ENCODE peak calls at places on chromosomes 12 and 14, in four cellular contexts. F is lower lobe of right lung, P is heart left ventricle, V is stomach. X is an unnamed sample. For H3K4me1, the result is how much of the 10 kb centered on the place peaks cover.

GRCh38 chr14:74592476-74593191 is 19.4 kb downstream of the LTBP2 start:
- DNase-seq in F (no peak), P (no peak), V (no peak), X (no peak)

GRCh38 chr12:124625867-124626675 is 58.7 kb upstream of the NCOR2 start:
- DNase-seq in F (peak), P (peak), V (peak), X (peak)

GRCh38 chr14:81211844-81212243 is 8.9 kb downstream of the GTF2A1 start:
- DNase-seq in F (no peak), P (peak), V (no peak), X (no peak)

GRCh38 chr14:61347771-61348443 is 26.5 kb downstream of the PRKCH start:
- DNase-seq in F (no peak), P (no peak), V (no peak), X (no peak)

GRCh38 chr12:124698211-124698997 is 131.0 kb upstream of the NCOR2 start:
- DNase-seq in F (no peak), P (no peak), V (peak), X (no peak)

GRCh38 chr14:39946796-39947195 is 514.6 kb upstream of the FBXO33 start:
- DNase-seq in F (no peak), P (no peak), V (no peak), X (no peak)

GRCh38 chr12:66598081-66598480 is 80.8 kb downstream of the GRIP1 start:
- DNase-seq in F (no peak), P (no peak), V (no peak), X (no peak)

GRCh38 chr14:72463291-72463866 is 430.5 kb downstream of the DPF3 start:
- DNase-seq in F (no peak), P (no peak), V (no peak), X (no peak)

GRCh38 chr12:102879144-102879763 is 37.8 kb downstream of the PAH start:
- DNase-seq in F (peak), P (no peak), V (no peak), X (peak)

GRCh38 chr12:82299617-82300016 is 58.6 kb downstream of the CCDC59 start:
- DNase-seq in F (no peak), P (no peak), V (no peak), X (no peak)

GRCh38 chr14:32044454-32044853 is 32.6 kb upstream of the ARHGAP5 start:
- DNase-seq in F (no peak), P (no peak), V (no peak), X (no peak)

GRCh38 chr12:87305481-87305880 is 723.7 kb downstream of the C12orf50 start:
- DNase-seq in F (no peak), P (no peak), V (no peak), X (no peak)

GRCh38 chr12:93134175-93134574 is 205.1 kb upstream of the EEA1 start:
- DNase-seq in F (no peak), P (no peak), V (no peak), X (no peak)

GRCh38 chr12:26177303-26177702 is 18.1 kb upstream of the SSPN start:
- DNase-seq in F (no peak), P (no peak), V (no peak), X (no peak)

GRCh38 chr12:28096649-28097048 is 93.6 kb upstream of the CCDC91 start:
- DNase-seq in F (no peak), P (no peak), V (no peak), X (no peak)

GRCh38 chr12:53425515-53426150 is 2.0 kb downstream of the AMHR2 start:
- DNase-seq in F (no peak), P (no peak), V (no peak), X (no peak)

GRCh38 chr12:39161686-39162085 is 256.3 kb upstream of the CPNE8 start:
- DNase-seq in F (no peak), P (no peak), V (no peak), X (no peak)

GRCh38 chr12:130044991-130045621 is 117.2 kb upstream of the FZD10 start:
- DNase-seq in F (no peak), P (no peak), V (no peak), X (no peak)

GRCh38 chr14:88599761-88600439 is 37.1 kb downstream of the ZC3H14 start:
- DNase-seq in F (no peak), P (no peak), V (no peak), X (no peak)

GRCh38 chr12:132310181-132311040 is 19.0 kb downstream of the GALNT9 start:
- DNase-seq in F (peak), P (no peak), V (no peak), X (no peak)

GRCh38 chr12:107359382-107359781 is 266.0 kb upstream of the CRY1 start:
- DNase-seq in F (no peak), P (no peak), V (no peak), X (no peak)

GRCh38 chr14:43408472-43408871 is 1098.6 kb downstream of the FSCB start:
- DNase-seq in F (no peak), P (no peak), V (no peak), X (no peak)

GRCh38 chr14:54567224-54567633 is 301 bp downstream of the SAMD4A start:
- DNase-seq in F (no peak), P (peak), V (peak), X (peak)

GRCh38 chr14:64951291-64951690 is 8.7 kb upstream of the GPX2 start:
- DNase-seq in F (no peak), P (no peak), V (no peak), X (no peak)

GRCh38 chr12:89731064-89731463 is 22.4 kb upstream of the ATP2B1 start:
- DNase-seq in F (no peak), P (no peak), V (no peak), X (no peak)

GRCh38 chr12:130121246-130122005 is 40.8 kb upstream of the FZD10 start:
- DNase-seq in F (no peak), P (no peak), V (no peak), X (no peak)

GRCh38 chr14:22561661-22562579 is 27.1 kb downstream of the DAD1 start:
- DNase-seq in F (peak), P (no peak), V (no peak), X (no peak)

GRCh38 chr12:77364400-77364799 is 299.0 kb upstream of the E2F7 start:
- DNase-seq in F (no peak), P (no peak), V (no peak), X (no peak)

GRCh38 chr14:52329678-52330376 is 15.7 kb downstream of the PTGER2 start:
- DNase-seq in F (no peak), P (no peak), V (no peak), X (no peak)

GRCh38 chr14:64758711-64759554 is 54.7 kb downstream of the PLEKHG3 start:
- DNase-seq in F (peak), P (peak), V (peak), X (peak)

GRCh38 chr12:118781692-118782091 is 199.6 kb upstream of the SRRM4 start:
- DNase-seq in F (no peak), P (no peak), V (no peak), X (no peak)

GRCh38 chr12:122064034-122064777 is 14.3 kb upstream of the MLXIP start:
- DNase-seq in F (peak), P (peak), V (peak), X (peak)

GRCh38 chr14:50697659-50698290 is 29.7 kb upstream of the SAV1 start:
- DNase-seq in F (no peak), P (no peak), V (no peak), X (no peak)

GRCh38 chr14:81315344-81315743 is 84.8 kb downstream of the STON2 start:
- DNase-seq in F (no peak), P (no peak), V (no peak), X (no peak)

GRCh38 chr12:110280784-110281548 is at the start of gene ATP2A2:
- DNase-seq in F (peak), P (peak), V (peak), X (peak)
- TF ChIP-seq CTCF in F (no peak), P (no peak), V (no peak), X (no peak)

GRCh38 chr14:68363841-68364711 is 428.8 kb downstream of the ZFP36L1 start:
- DNase-seq in F (peak), P (peak), V (no peak), X (no peak)

GRCh38 chr14:68361231-68361630 is 431.6 kb downstream of the ZFP36L1 start:
- DNase-seq in F (no peak), P (no peak), V (no peak), X (no peak)

GRCh38 chr14:68364823-68365222 is 428.0 kb downstream of the ZFP36L1 start:
- DNase-seq in F (no peak), P (no peak), V (no peak), X (no peak)

GRCh38 chr14:68363401-68363800 is 429.5 kb downstream of the ZFP36L1 start:
- DNase-seq in F (peak), P (no peak), V (no peak), X (no peak)

GRCh38 chr14:68362841-68363240 is 430.0 kb downstream of the ZFP36L1 start:
- DNase-seq in F (no peak), P (no peak), V (no peak), X (no peak)
- H3K4me1 ChIP-seq in F (half or more), P (half or more), V (under half), X (under half)

GRCh38 chr14:70888151-70888499 is 19.1 kb upstream of the PCNX1 start:
- DNase-seq in F (no peak), P (no peak), V (no peak), X (no peak)
- TF ChIP-seq CTCF in F (no peak), P (no peak), V (no peak), X (no peak)

DNA sequence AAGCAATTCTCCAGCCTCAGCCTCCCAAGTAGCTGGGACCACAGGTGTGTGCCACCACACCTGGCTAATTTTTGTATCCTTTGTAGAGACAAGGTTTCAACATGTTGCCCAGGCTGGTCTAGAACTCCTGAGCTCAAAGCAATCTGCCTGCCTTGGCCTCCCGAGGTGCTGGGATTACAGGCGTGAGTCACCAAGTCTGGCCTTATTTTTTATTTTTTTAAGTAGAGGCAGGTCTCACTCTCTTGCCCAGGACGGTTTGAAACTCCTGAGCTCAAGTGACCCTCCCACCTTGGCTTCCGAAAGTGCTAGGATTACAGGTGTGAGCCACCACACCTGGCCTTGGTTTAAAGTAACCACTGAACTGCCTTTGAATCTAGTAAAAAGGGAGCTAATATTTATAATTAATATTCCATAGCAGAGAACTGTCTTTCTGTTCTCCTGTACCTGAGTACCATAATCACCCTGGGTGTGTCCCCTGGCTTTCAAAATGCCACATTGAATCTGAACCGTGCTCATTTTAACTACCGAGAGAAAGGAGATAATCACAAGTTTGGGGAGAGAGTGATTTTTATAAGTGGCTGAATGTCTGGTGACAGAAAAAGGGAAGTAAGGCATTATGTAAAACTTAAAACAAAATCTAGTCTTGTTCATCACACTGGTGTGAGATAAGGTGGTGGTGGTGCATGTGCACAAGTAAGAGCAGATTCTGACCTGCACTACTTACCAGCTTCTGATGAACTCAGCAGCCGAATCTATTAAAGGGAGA is 56.6 kb downstream of the SPPL3 start:
- DNase-seq in F (no peak), P (no peak), V (no peak), X (no peak)
- H3K4me1 ChIP-seq in F (half or more), P (half or more), V (under half), X (under half)

GRCh38 chr14:86640288-86640687 is 1110.3 kb downstream of the FLRT2 start:
- DNase-seq in F (no peak), P (no peak), V (no peak), X (no peak)
- TF ChIP-seq CTCF in F (no peak), P (no peak), V (no peak), X (no peak)